ENCODE peak calls at places on chromosome 4, in four cellular contexts. One of them, this sample, is unnamed.

GRCh38 chr4:26248647-26249046 is 72.2 kb upstream of the RBPJ start:
- DNase-seq in GM12878: no peak
- DNase-seq in H1: no peak
- DNase-seq in K562: no peak
- DNase-seq in this sample: peak

GRCh38 chr4:79682801-79683217 is 274.8 kb upstream of the GK2 start:
- DNase-seq in GM12878: no peak
- DNase-seq in K562: no peak
- DNase-seq in H1: no peak
- DNase-seq in this sample: no peak

GRCh38 chr4:177371452-177371851 is 61.8 kb downstream of the NEIL3 start:
- DNase-seq in H1: no peak
- DNase-seq in K562: no peak
- DNase-seq in GM12878: no peak
- DNase-seq in this sample: no peak

GRCh38 chr4:114867291-114867690 is 246.1 kb downstream of the NDST4 start:
- DNase-seq in GM12878: no peak
- DNase-seq in H1: no peak
- DNase-seq in K562: no peak
- DNase-seq in this sample: no peak

GRCh38 chr4:75653845-75654503 is 19.2 kb downstream of the G3BP2 start:
- DNase-seq in GM12878: no peak
- DNase-seq in H1: no peak
- DNase-seq in K562: no peak
- DNase-seq in this sample: peak

GRCh38 chr4:13537832-13538177 is 6.5 kb downstream of the NKX3-2 start:
- DNase-seq in GM12878: no peak
- DNase-seq in K562: no peak
- DNase-seq in H1: peak
- DNase-seq in this sample: peak

GRCh38 chr4:147735413-147736301 is 3.8 kb downstream of the ARHGAP10 start:
- DNase-seq in GM12878: no peak
- DNase-seq in H1: no peak
- DNase-seq in K562: no peak
- DNase-seq in this sample: no peak

GRCh38 chr4:37812713-37813112 is 13.8 kb upstream of the PGM2 start:
- DNase-seq in K562: no peak
- DNase-seq in GM12878: no peak
- DNase-seq in H1: no peak
- DNase-seq in this sample: no peak

GRCh38 chr4:124846306-124846705 is 133.8 kb upstream of the ANKRD50 start:
- DNase-seq in K562: no peak
- DNase-seq in H1: no peak
- DNase-seq in GM12878: no peak
- DNase-seq in this sample: no peak

GRCh38 chr4:26342328-26343040 is 21.7 kb downstream of the RBPJ start:
- DNase-seq in K562: peak
- DNase-seq in H1: no peak
- DNase-seq in GM12878: no peak
- DNase-seq in this sample: no peak

GRCh38 chr4:10457255-10457801 is at the start of gene ZNF518B:
- DNase-seq in K562: peak
- DNase-seq in H1: peak
- DNase-seq in GM12878: no peak
- DNase-seq in this sample: peak

GRCh38 chr4:10162341-10163000 is 45.9 kb upstream of the WDR1 start:
- DNase-seq in GM12878: no peak
- DNase-seq in H1: no peak
- DNase-seq in K562: no peak
- DNase-seq in this sample: no peak

GRCh38 chr4:184815046-184815877 is 10.5 kb downstream of the ACSL1 start:
- DNase-seq in K562: peak
- DNase-seq in GM12878: peak
- DNase-seq in H1: no peak
- DNase-seq in this sample: peak

GRCh38 chr4:72536443-72536842 is 32.6 kb downstream of the ADAMTS3 start:
- DNase-seq in H1: no peak
- DNase-seq in K562: no peak
- DNase-seq in GM12878: no peak
- DNase-seq in this sample: no peak

GRCh38 chr4:109301691-109302365 is 630 bp downstream of the COL25A1 start:
- DNase-seq in GM12878: no peak
- DNase-seq in H1: peak
- DNase-seq in K562: no peak
- DNase-seq in this sample: peak

GRCh38 chr4:48944252-48944651 is 37.7 kb upstream of the OCIAD2 start:
- DNase-seq in GM12878: no peak
- DNase-seq in H1: no peak
- DNase-seq in K562: no peak
- DNase-seq in this sample: no peak

GRCh38 chr4:4477391-4477790 is 64.5 kb downstream of the STX18 start:
- DNase-seq in H1: no peak
- DNase-seq in K562: no peak
- DNase-seq in GM12878: no peak
- DNase-seq in this sample: no peak

GRCh38 chr4:106601519-106601918 is 232.9 kb upstream of the GIMD1 start:
- DNase-seq in K562: no peak
- DNase-seq in H1: no peak
- DNase-seq in GM12878: no peak
- DNase-seq in this sample: no peak

GRCh38 chr4:65983062-65983461 is 312.8 kb upstream of the EPHA5 start:
- DNase-seq in K562: no peak
- DNase-seq in GM12878: no peak
- DNase-seq in H1: no peak
- DNase-seq in this sample: no peak

GRCh38 chr4:128847074-128847724 is 37.7 kb downstream of the JADE1 start:
- DNase-seq in K562: no peak
- DNase-seq in H1: no peak
- DNase-seq in GM12878: no peak
- DNase-seq in this sample: no peak

GRCh38 chr4:106690487-106690886 is 321.9 kb upstream of the GIMD1 start:
- DNase-seq in K562: no peak
- DNase-seq in H1: no peak
- DNase-seq in GM12878: no peak
- DNase-seq in this sample: no peak

GRCh38 chr4:41448935-41449334 is 89.0 kb upstream of the LIMCH1 start:
- DNase-seq in K562: peak
- DNase-seq in H1: no peak
- DNase-seq in GM12878: no peak
- DNase-seq in this sample: no peak

GRCh38 chr4:36000941-36001557 is 243.3 kb downstream of the ARAP2 start:
- DNase-seq in K562: no peak
- DNase-seq in H1: no peak
- DNase-seq in GM12878: no peak
- DNase-seq in this sample: no peak

GRCh38 chr4:65337371-65337770 is 332.9 kb downstream of the EPHA5 start:
- DNase-seq in H1: no peak
- DNase-seq in K562: no peak
- DNase-seq in GM12878: no peak
- DNase-seq in this sample: no peak

GRCh38 chr4:87644286-87644685 is 5.8 kb upstream of the DMP1 start:
- DNase-seq in GM12878: no peak
- DNase-seq in K562: no peak
- DNase-seq in H1: no peak
- DNase-seq in this sample: no peak

GRCh38 chr4:153223935-153224334 is 19.7 kb downstream of the TRIM2 start:
- DNase-seq in H1: no peak
- DNase-seq in GM12878: no peak
- DNase-seq in K562: no peak
- DNase-seq in this sample: no peak

GRCh38 chr4:133147365-133147821 is 1.7 kb upstream of the PCDH10 start:
- DNase-seq in K562: no peak
- DNase-seq in GM12878: no peak
- DNase-seq in H1: peak
- DNase-seq in this sample: no peak

GRCh38 chr4:128916832-128917231 is 107.3 kb downstream of the JADE1 start:
- DNase-seq in K562: no peak
- DNase-seq in H1: no peak
- DNase-seq in GM12878: peak
- DNase-seq in this sample: no peak

GRCh38 chr4:55382515-55383003 is 13.2 kb upstream of the TMEM165 start:
- DNase-seq in K562: no peak
- DNase-seq in H1: no peak
- DNase-seq in GM12878: no peak
- DNase-seq in this sample: no peak

GRCh38 chr4:109406337-109406931 is 27.2 kb upstream of the SEC24B start:
- DNase-seq in K562: peak
- DNase-seq in H1: no peak
- DNase-seq in GM12878: no peak
- DNase-seq in this sample: peak

GRCh38 chr4:38062088-38062893 is 102.1 kb downstream of the PTTG2 start:
- DNase-seq in K562: peak
- DNase-seq in GM12878: no peak
- DNase-seq in H1: peak
- DNase-seq in this sample: peak

GRCh38 chr4:80195441-80196139 is 1.7 kb upstream of the PRDM8 start:
- DNase-seq in GM12878: no peak
- DNase-seq in K562: no peak
- DNase-seq in H1: no peak
- DNase-seq in this sample: no peak

GRCh38 chr4:101205878-101206277 is 141.4 kb downstream of the PPP3CA start:
- DNase-seq in H1: no peak
- DNase-seq in K562: peak
- DNase-seq in GM12878: peak
- DNase-seq in this sample: no peak

GRCh38 chr4:184041156-184041555 is 136.0 kb downstream of the STOX2 start:
- DNase-seq in GM12878: no peak
- DNase-seq in K562: no peak
- DNase-seq in H1: no peak
- DNase-seq in this sample: no peak

GRCh38 chr4:165369522-165369921 is 9.3 kb upstream of the CPE start:
- DNase-seq in H1: no peak
- DNase-seq in K562: no peak
- DNase-seq in GM12878: no peak
- DNase-seq in this sample: no peak

GRCh38 chr4:106691749-106692148 is 323.2 kb upstream of the GIMD1 start:
- DNase-seq in H1: no peak
- DNase-seq in K562: no peak
- DNase-seq in GM12878: no peak
- DNase-seq in this sample: peak

DNA sequence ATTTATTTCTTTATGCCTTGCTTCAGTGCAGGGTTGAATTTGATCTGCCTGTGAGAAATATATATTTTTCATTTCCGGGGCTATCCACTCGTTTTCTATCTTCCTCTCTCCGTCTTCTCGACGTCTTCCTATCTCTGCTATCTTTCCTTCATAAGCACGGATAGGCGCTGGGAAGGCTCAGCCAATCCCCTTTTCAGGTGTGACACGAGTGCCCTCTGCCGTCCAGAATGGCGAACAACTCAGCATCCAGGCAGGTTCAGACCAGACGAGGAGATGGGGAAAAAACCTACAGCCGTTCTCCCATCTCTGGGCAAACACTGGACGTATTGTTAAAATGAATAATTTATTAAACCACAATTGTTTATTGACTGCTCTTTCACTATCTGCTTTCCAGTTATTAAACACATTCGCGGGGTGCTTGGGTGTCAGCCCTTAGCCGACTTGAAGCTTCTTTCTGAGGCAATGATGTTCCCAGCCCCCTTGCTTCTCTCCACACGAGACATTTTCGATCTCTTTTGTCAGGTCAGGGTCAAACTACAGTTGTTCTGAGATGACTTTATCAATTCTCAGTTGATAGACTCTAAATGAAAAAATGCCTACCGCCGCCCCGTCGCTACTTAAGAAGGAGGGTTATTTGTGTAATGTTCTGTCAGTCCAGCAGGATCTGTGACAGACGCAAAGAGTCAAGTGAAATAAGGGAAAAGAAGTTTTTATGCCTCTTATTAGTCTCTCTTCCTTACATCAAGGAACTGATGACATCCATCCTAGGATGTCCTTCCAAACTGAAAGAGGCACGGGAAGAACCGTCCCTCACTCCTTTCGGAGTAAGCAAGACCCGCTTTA is 96.3 kb upstream of the NOCT start:
- DNase-seq in K562: peak
- DNase-seq in GM12878: peak
- DNase-seq in H1: peak
- DNase-seq in this sample: peak
- TF ChIP-seq NRF1 in K562: no peak
- TF ChIP-seq NRF1 in GM12878: no peak
- TF ChIP-seq NRF1 in H1: no peak
- TF ChIP-seq NRF1 in this sample: no peak

DNA sequence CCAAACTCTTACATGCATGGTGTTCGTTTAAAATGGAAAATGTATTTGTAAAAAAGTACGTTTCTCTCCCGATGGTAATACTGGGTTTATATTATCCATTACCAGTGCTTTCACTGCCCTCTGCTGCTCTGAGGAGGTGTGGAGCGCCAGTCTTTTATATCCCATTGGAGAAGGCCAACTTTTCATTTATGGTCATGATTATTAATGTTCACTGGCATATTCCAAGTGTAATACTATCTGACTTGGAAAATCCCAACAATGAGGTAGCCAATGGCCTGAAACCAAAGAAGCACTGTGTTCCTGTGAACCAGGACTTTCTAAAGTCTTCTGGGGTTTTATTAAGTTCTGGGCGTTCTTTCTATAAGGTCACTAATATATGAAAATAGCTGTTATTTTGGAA is 80.7 kb downstream of the SYNPO2 start:
- DNase-seq in GM12878: no peak
- DNase-seq in K562: peak
- DNase-seq in H1: no peak
- DNase-seq in this sample: peak
- TF ChIP-seq NRF1 in GM12878: no peak
- TF ChIP-seq NRF1 in K562: no peak
- TF ChIP-seq NRF1 in H1: no peak
- TF ChIP-seq NRF1 in this sample: no peak

GRCh38 chr4:78441786-78442185 is 109.8 kb upstream of the ANXA3 start:
- DNase-seq in GM12878: no peak
- DNase-seq in H1: no peak
- DNase-seq in K562: no peak
- DNase-seq in this sample: no peak
- TF ChIP-seq NRF1 in GM12878: no peak
- TF ChIP-seq NRF1 in H1: no peak
- TF ChIP-seq NRF1 in K562: no peak
- TF ChIP-seq NRF1 in this sample: no peak

DNA sequence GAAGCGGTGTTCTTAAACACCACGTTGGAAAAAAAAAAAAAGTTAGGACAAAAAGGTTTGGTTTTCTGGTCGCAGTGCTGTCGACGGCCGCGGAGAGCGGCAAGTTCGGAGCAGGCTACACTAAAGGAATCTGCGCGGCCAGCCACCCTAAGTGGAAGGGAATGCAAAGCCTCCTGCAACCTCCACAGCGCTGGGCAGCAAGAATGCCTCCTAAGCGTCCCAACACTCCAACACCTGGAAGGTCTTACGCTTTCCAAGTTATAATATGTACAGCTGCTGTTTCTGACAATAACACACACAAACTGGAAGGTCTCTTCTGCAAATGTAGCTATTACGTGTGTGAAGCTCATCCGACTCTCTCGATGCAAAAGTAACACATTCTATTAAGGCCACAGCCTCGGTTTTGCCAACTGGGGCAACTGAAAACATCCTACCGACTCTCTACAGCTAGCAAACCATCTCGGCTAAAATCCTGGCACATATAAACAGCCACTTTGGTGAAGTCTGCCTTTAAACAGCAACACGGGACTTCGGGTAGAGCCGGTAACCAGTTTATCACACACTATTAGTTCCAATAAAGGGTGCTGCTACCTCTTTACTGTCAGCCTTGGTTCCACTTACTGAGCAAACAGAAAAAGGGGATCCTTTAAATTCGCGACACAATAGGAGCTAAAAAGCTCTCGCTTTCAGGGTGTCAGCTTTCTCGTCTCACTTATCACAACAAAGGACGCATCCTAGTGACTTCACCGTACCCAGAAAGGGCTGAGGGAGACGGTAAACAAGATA is 900 bp downstream of the SMIM14 start:
- DNase-seq in GM12878: no peak
- DNase-seq in K562: peak
- DNase-seq in H1: peak
- DNase-seq in this sample: peak
- TF ChIP-seq NRF1 in GM12878: no peak
- TF ChIP-seq NRF1 in K562: peak
- TF ChIP-seq NRF1 in H1: no peak
- TF ChIP-seq NRF1 in this sample: peak